ENCODE peak calls at places on chromosomes 16 and 17, in five cellular contexts. N is activated CD4-positive, alpha-beta T cell treated with anti-CD3 and anti-CD28 coated beads for 4 hours; M is mesothelial cell of epicardium; Y is AG09309; D is RPMI8226. V is an unnamed sample.

GRCh38 chr17:42365136-42365535 is 23.1 kb downstream of the STAT3 start:
- DNase-seq in D (no peak), M (no peak), Y (peak), N (peak), V (no peak)

GRCh38 chr17:601462-602303 is 113.0 kb downstream of the VPS53 start:
- DNase-seq in Y (no peak), M (no peak), N (no peak), D (no peak), V (no peak)

GRCh38 chr16:70694088-70694487 is 8.2 kb upstream of the MTSS2 start:
- DNase-seq in D (no peak), N (no peak), Y (no peak), M (no peak), V (peak)

GRCh38 chr17:41812176-41813038 is at the start of gene FKBP10:
- DNase-seq in M (peak), Y (no peak), D (peak), N (peak), V (peak)

GRCh38 chr16:75282811-75283281 is 31.4 kb upstream of the BCAR1 start:
- DNase-seq in D (no peak), Y (no peak), M (no peak), N (no peak), V (no peak)

GRCh38 chr16:5510819-5511370 is 413.3 kb upstream of the EEF2KMT start:
- DNase-seq in M (no peak), N (no peak), Y (no peak), D (no peak), V (no peak)

GRCh38 chr16:72203401-72203800 is 31.4 kb upstream of the PMFBP1 start:
- DNase-seq in N (no peak), D (peak), M (no peak), Y (peak), V (no peak)

GRCh38 chr16:84214451-84215066 is 23.6 kb downstream of the ADAD2 start:
- DNase-seq in N (no peak), M (no peak), D (no peak), Y (no peak), V (no peak)

GRCh38 chr17:50213026-50214015 is 11.9 kb upstream of the COL1A1 start:
- DNase-seq in D (no peak), Y (no peak), N (no peak), M (no peak), V (peak)

GRCh38 chr17:13647551-13647950 is 45.8 kb upstream of the HS3ST3A1 start:
- DNase-seq in D (no peak), N (no peak), M (no peak), Y (no peak), V (no peak)

GRCh38 chr16:54812229-54812628 is 118.4 kb upstream of the IRX5 start:
- DNase-seq in N (no peak), D (no peak), M (no peak), Y (peak), V (no peak)

GRCh38 chr16:68590201-68590994 is 51.3 kb downstream of the ZFP90 start:
- DNase-seq in N (peak), M (peak), Y (peak), D (peak), V (peak)

GRCh38 chr16:29990883-29991570 is 4.4 kb downstream of the HIRIP3 start:
- DNase-seq in Y (no peak), D (no peak), N (no peak), M (no peak), V (no peak)

V was measured in WTC11.